ENCODE peak calls at places on chromosomes 11 and 22, in seven cellular contexts. One of them, this sample, is unnamed.

GRCh38 chr11:120424970-120425332 is 86.6 kb upstream of the GRIK4 start:
- DNase-seq in foreskin fibroblast: no peak
- DNase-seq in dorsolateral prefrontal cortex: no peak
- DNase-seq in BJ: no peak
- DNase-seq in lung: no peak
- DNase-seq in epithelial cell of proximal tubule: no peak
- DNase-seq in fibroblast of lung: no peak
- DNase-seq in this sample: no peak

GRCh38 chr22:45318168-45318557 is 8.4 kb downstream of the FAM118A start:
- DNase-seq in lung: peak
- DNase-seq in BJ: peak
- DNase-seq in fibroblast of lung: peak
- DNase-seq in dorsolateral prefrontal cortex: peak
- DNase-seq in foreskin fibroblast: peak
- DNase-seq in epithelial cell of proximal tubule: no peak
- DNase-seq in this sample: peak

GRCh38 chr22:44964722-44965078 is 45.1 kb downstream of the PHF21B start:
- DNase-seq in lung: no peak
- DNase-seq in foreskin fibroblast: no peak
- DNase-seq in dorsolateral prefrontal cortex: no peak
- DNase-seq in BJ: no peak
- DNase-seq in fibroblast of lung: no peak
- DNase-seq in epithelial cell of proximal tubule: no peak
- DNase-seq in this sample: no peak

GRCh38 chr11:117488996-117489952 is 161.6 kb downstream of the CEP164 start:
- DNase-seq in dorsolateral prefrontal cortex: no peak
- DNase-seq in fibroblast of lung: no peak
- DNase-seq in epithelial cell of proximal tubule: no peak
- DNase-seq in lung: no peak
- DNase-seq in BJ: no peak
- DNase-seq in foreskin fibroblast: no peak
- DNase-seq in this sample: no peak

GRCh38 chr22:48403521-48403921 is 1424.2 kb downstream of the BRD1 start:
- DNase-seq in foreskin fibroblast: no peak
- DNase-seq in BJ: no peak
- DNase-seq in dorsolateral prefrontal cortex: peak
- DNase-seq in fibroblast of lung: no peak
- DNase-seq in epithelial cell of proximal tubule: no peak
- DNase-seq in lung: no peak
- DNase-seq in this sample: no peak

GRCh38 chr22:45162531-45162930 is 1.2 kb upstream of the NUP50 start:
- DNase-seq in dorsolateral prefrontal cortex: no peak
- DNase-seq in lung: no peak
- DNase-seq in epithelial cell of proximal tubule: no peak
- DNase-seq in BJ: no peak
- DNase-seq in fibroblast of lung: peak
- DNase-seq in foreskin fibroblast: no peak
- DNase-seq in this sample: peak

GRCh38 chr11:36363361-36364272 is 67.5 kb downstream of the PRR5L start:
- DNase-seq in dorsolateral prefrontal cortex: no peak
- DNase-seq in BJ: no peak
- DNase-seq in lung: no peak
- DNase-seq in epithelial cell of proximal tubule: peak
- DNase-seq in fibroblast of lung: no peak
- DNase-seq in foreskin fibroblast: no peak
- DNase-seq in this sample: no peak

GRCh38 chr11:35112056-35112845 is 26.7 kb upstream of the CD44 start:
- DNase-seq in lung: no peak
- DNase-seq in dorsolateral prefrontal cortex: no peak
- DNase-seq in BJ: no peak
- DNase-seq in fibroblast of lung: no peak
- DNase-seq in foreskin fibroblast: no peak
- DNase-seq in epithelial cell of proximal tubule: no peak
- DNase-seq in this sample: no peak

GRCh38 chr11:117412653-117413275 is 85.1 kb downstream of the CEP164 start:
- DNase-seq in dorsolateral prefrontal cortex: no peak
- DNase-seq in lung: no peak
- DNase-seq in epithelial cell of proximal tubule: no peak
- DNase-seq in BJ: no peak
- DNase-seq in fibroblast of lung: no peak
- DNase-seq in foreskin fibroblast: no peak
- DNase-seq in this sample: no peak

GRCh38 chr11:88421530-88421929 is 84.0 kb upstream of the CTSC start:
- DNase-seq in lung: peak
- DNase-seq in epithelial cell of proximal tubule: no peak
- DNase-seq in foreskin fibroblast: no peak
- DNase-seq in BJ: no peak
- DNase-seq in fibroblast of lung: no peak
- DNase-seq in dorsolateral prefrontal cortex: no peak
- DNase-seq in this sample: peak

GRCh38 chr11:66820381-66820780 is 22.9 kb upstream of the RCE1 start:
- DNase-seq in fibroblast of lung: no peak
- DNase-seq in lung: no peak
- DNase-seq in foreskin fibroblast: no peak
- DNase-seq in BJ: no peak
- DNase-seq in dorsolateral prefrontal cortex: no peak
- DNase-seq in epithelial cell of proximal tubule: no peak
- DNase-seq in this sample: no peak

GRCh38 chr11:66818231-66818955 is 24.8 kb upstream of the RCE1 start:
- DNase-seq in fibroblast of lung: no peak
- DNase-seq in lung: no peak
- DNase-seq in dorsolateral prefrontal cortex: no peak
- DNase-seq in BJ: no peak
- DNase-seq in epithelial cell of proximal tubule: no peak
- DNase-seq in foreskin fibroblast: no peak
- DNase-seq in this sample: no peak

GRCh38 chr11:66814678-66815077 is 28.6 kb upstream of the RCE1 start:
- DNase-seq in foreskin fibroblast: no peak
- DNase-seq in epithelial cell of proximal tubule: no peak
- DNase-seq in dorsolateral prefrontal cortex: no peak
- DNase-seq in fibroblast of lung: no peak
- DNase-seq in BJ: no peak
- DNase-seq in lung: no peak
- DNase-seq in this sample: no peak

GRCh38 chr11:66810576-66811185 is 32.6 kb upstream of the RCE1 start:
- DNase-seq in epithelial cell of proximal tubule: no peak
- DNase-seq in foreskin fibroblast: no peak
- DNase-seq in fibroblast of lung: no peak
- DNase-seq in BJ: no peak
- DNase-seq in lung: no peak
- DNase-seq in dorsolateral prefrontal cortex: no peak
- DNase-seq in this sample: no peak

GRCh38 chr11:66815646-66816045 is 27.6 kb upstream of the RCE1 start:
- DNase-seq in fibroblast of lung: no peak
- DNase-seq in epithelial cell of proximal tubule: no peak
- DNase-seq in BJ: no peak
- DNase-seq in foreskin fibroblast: no peak
- DNase-seq in dorsolateral prefrontal cortex: no peak
- DNase-seq in lung: no peak
- DNase-seq in this sample: peak
- H3K4me3 ChIP-seq in fibroblast of lung: no peak
- H3K4me3 ChIP-seq in epithelial cell of proximal tubule: no peak
- H3K4me3 ChIP-seq in BJ: no peak
- H3K4me3 ChIP-seq in foreskin fibroblast: no peak
- H3K4me3 ChIP-seq in dorsolateral prefrontal cortex: no peak
- H3K4me3 ChIP-seq in lung: no peak
- H3K4me3 ChIP-seq in this sample: no peak

DNA sequence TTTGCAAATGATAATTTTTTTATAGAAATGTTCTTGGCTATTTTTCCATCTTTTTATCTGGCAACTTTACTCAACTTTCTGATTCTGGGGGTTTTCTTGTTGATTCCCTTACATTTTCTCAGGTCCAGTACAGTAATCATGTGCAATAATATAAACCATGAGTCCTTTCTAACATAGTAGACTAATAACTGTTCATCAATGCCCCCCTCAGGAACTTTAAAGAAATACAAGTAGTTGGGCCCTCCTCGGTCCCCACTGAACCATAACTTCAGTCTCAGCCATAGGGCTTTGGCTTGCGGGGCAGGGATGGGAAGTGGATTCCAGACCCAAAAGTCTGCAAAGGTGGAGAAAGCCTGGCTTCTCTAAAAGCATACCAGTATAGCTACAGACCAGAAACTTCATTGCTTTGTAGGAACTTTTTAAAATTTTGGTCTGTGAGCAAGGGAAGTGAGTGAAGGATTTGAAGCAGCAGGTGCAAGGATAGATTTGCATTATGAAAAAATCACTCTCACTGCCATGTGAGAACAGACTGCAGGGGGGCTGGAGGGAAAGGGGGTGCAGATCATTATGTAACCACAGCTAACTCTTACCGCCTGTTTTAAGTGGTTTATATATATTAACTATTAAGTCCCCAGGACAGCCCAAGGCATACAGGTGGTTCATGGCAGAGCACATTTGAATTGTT is 10.5 kb upstream of the TUB start:
- DNase-seq in fibroblast of lung: peak
- DNase-seq in lung: no peak
- DNase-seq in BJ: no peak
- DNase-seq in epithelial cell of proximal tubule: no peak
- DNase-seq in foreskin fibroblast: no peak
- DNase-seq in dorsolateral prefrontal cortex: no peak
- DNase-seq in this sample: peak
- TF ChIP-seq CTCF in fibroblast of lung: peak
- TF ChIP-seq CTCF in lung: no peak
- TF ChIP-seq CTCF in BJ: peak
- TF ChIP-seq CTCF in epithelial cell of proximal tubule: peak
- TF ChIP-seq CTCF in foreskin fibroblast: peak
- TF ChIP-seq CTCF in dorsolateral prefrontal cortex: peak
- TF ChIP-seq CTCF in this sample: peak

DNA sequence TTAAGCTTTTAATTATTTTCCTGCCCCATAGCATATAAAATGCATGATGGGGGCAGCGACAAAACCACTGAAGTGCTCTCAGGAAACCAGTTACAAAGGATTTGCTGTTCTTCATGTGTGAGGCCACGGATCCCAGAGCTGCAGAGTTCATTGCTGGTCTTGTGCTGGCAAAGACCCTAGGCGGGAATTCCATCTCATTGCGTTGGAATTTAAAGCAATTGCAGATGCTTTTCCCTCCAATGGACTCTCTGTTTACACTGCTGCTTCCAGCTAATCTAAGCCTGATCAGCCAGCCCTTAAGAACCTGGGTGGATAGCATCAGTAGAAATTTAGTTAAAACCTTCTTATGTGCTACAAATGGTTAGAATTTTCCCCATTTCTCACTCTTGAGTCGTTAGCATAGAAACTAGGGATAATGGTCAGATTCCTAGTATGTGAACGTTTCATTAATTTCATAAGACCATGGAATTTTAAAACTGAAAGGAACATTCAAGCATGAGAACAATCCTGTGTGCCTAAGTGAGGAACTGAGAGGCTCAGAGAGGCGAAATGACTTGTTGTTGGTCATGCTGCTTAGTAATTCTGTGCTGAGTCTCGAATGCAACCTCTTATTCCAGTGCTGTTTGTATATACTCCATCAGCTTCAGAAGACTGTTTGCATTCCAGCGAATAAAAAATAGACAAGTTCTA is 36.1 kb upstream of the ADSL start:
- DNase-seq in foreskin fibroblast: peak
- DNase-seq in lung: no peak
- DNase-seq in BJ: peak
- DNase-seq in fibroblast of lung: peak
- DNase-seq in epithelial cell of proximal tubule: no peak
- DNase-seq in dorsolateral prefrontal cortex: no peak
- DNase-seq in this sample: peak
- H3K4me3 ChIP-seq in foreskin fibroblast: peak
- H3K4me3 ChIP-seq in lung: no peak
- H3K4me3 ChIP-seq in BJ: peak
- H3K4me3 ChIP-seq in fibroblast of lung: no peak
- H3K4me3 ChIP-seq in epithelial cell of proximal tubule: no peak
- H3K4me3 ChIP-seq in dorsolateral prefrontal cortex: no peak
- H3K4me3 ChIP-seq in this sample: peak

GRCh38 chr22:23791737-23792645 is 5.2 kb downstream of the SMARCB1 start:
- DNase-seq in fibroblast of lung: no peak
- DNase-seq in foreskin fibroblast: no peak
- DNase-seq in lung: no peak
- DNase-seq in epithelial cell of proximal tubule: no peak
- DNase-seq in dorsolateral prefrontal cortex: no peak
- DNase-seq in BJ: no peak
- DNase-seq in this sample: no peak

GRCh38 chr22:23796461-23796860 is 9.7 kb downstream of the SMARCB1 start:
- DNase-seq in epithelial cell of proximal tubule: no peak
- DNase-seq in foreskin fibroblast: peak
- DNase-seq in BJ: no peak
- DNase-seq in fibroblast of lung: peak
- DNase-seq in lung: no peak
- DNase-seq in dorsolateral prefrontal cortex: no peak
- DNase-seq in this sample: no peak

GRCh38 chr22:23789638-23790037 is 2.9 kb downstream of the SMARCB1 start:
- DNase-seq in epithelial cell of proximal tubule: no peak
- DNase-seq in dorsolateral prefrontal cortex: no peak
- DNase-seq in fibroblast of lung: no peak
- DNase-seq in foreskin fibroblast: no peak
- DNase-seq in lung: no peak
- DNase-seq in BJ: no peak
- DNase-seq in this sample: no peak

GRCh38 chr22:23790819-23791736 is 4.3 kb downstream of the SMARCB1 start:
- DNase-seq in BJ: peak
- DNase-seq in dorsolateral prefrontal cortex: no peak
- DNase-seq in fibroblast of lung: peak
- DNase-seq in lung: no peak
- DNase-seq in foreskin fibroblast: peak
- DNase-seq in epithelial cell of proximal tubule: no peak
- DNase-seq in this sample: peak

GRCh38 chr22:23793326-23793725 is 6.6 kb downstream of the SMARCB1 start:
- DNase-seq in dorsolateral prefrontal cortex: no peak
- DNase-seq in epithelial cell of proximal tubule: no peak
- DNase-seq in foreskin fibroblast: no peak
- DNase-seq in lung: no peak
- DNase-seq in BJ: no peak
- DNase-seq in fibroblast of lung: no peak
- DNase-seq in this sample: no peak
- TF ChIP-seq CTCF in dorsolateral prefrontal cortex: no peak
- TF ChIP-seq CTCF in epithelial cell of proximal tubule: no peak
- TF ChIP-seq CTCF in foreskin fibroblast: no peak
- TF ChIP-seq CTCF in lung: no peak
- TF ChIP-seq CTCF in BJ: no peak
- TF ChIP-seq CTCF in fibroblast of lung: no peak
- TF ChIP-seq CTCF in this sample: no peak

GRCh38 chr22:37803636-37804371 is 3.9 kb upstream of the GCAT start:
- DNase-seq in epithelial cell of proximal tubule: no peak
- DNase-seq in lung: no peak
- DNase-seq in fibroblast of lung: no peak
- DNase-seq in BJ: no peak
- DNase-seq in dorsolateral prefrontal cortex: no peak
- DNase-seq in foreskin fibroblast: no peak
- DNase-seq in this sample: no peak
- H3K4me3 ChIP-seq in epithelial cell of proximal tubule: no peak
- H3K4me3 ChIP-seq in lung: no peak
- H3K4me3 ChIP-seq in fibroblast of lung: no peak
- H3K4me3 ChIP-seq in BJ: no peak
- H3K4me3 ChIP-seq in dorsolateral prefrontal cortex: peak
- H3K4me3 ChIP-seq in foreskin fibroblast: peak
- H3K4me3 ChIP-seq in this sample: no peak

GRCh38 chr11:112968988-112969714 is 7.9 kb downstream of the NCAM1 start:
- DNase-seq in dorsolateral prefrontal cortex: no peak
- DNase-seq in lung: no peak
- DNase-seq in epithelial cell of proximal tubule: no peak
- DNase-seq in fibroblast of lung: peak
- DNase-seq in foreskin fibroblast: peak
- DNase-seq in BJ: no peak
- DNase-seq in this sample: peak
- TF ChIP-seq CTCF in dorsolateral prefrontal cortex: no peak
- TF ChIP-seq CTCF in lung: no peak
- TF ChIP-seq CTCF in epithelial cell of proximal tubule: no peak
- TF ChIP-seq CTCF in fibroblast of lung: no peak
- TF ChIP-seq CTCF in foreskin fibroblast: no peak
- TF ChIP-seq CTCF in BJ: no peak
- TF ChIP-seq CTCF in this sample: no peak

GRCh38 chr11:316891-317291 is 3.1 kb downstream of the IFITM1 start:
- DNase-seq in dorsolateral prefrontal cortex: no peak
- DNase-seq in BJ: no peak
- DNase-seq in lung: no peak
- DNase-seq in foreskin fibroblast: no peak
- DNase-seq in fibroblast of lung: no peak
- DNase-seq in epithelial cell of proximal tubule: no peak
- DNase-seq in this sample: no peak
- H3K4me3 ChIP-seq in dorsolateral prefrontal cortex: peak
- H3K4me3 ChIP-seq in BJ: peak
- H3K4me3 ChIP-seq in lung: no peak
- H3K4me3 ChIP-seq in foreskin fibroblast: no peak
- H3K4me3 ChIP-seq in fibroblast of lung: no peak
- H3K4me3 ChIP-seq in epithelial cell of proximal tubule: peak
- H3K4me3 ChIP-seq in this sample: no peak